ENCODE peak calls at places on chromosomes 1 and 21, in six cellular contexts. J is H1, W is neuronal stem cell, M is H9, Z is IMR-90, T is mesenchymal stem cell. H is an unnamed sample.

GRCh38 chr1:180208264-180208663 is 21.8 kb upstream of the LHX4 start:
- DNase-seq in J (no peak), W (no peak), M (no peak), Z (no peak), T (no peak), H (peak; percentile 57)

GRCh38 chr1:186626533-186626932 is 53.7 kb downstream of the PTGS2 start:
- DNase-seq in J (no peak), W (no peak), M (no peak), Z (no peak), T (no peak), H (no peak)

GRCh38 chr1:181044449-181044966 is 10.7 kb downstream of the MR1 start:
- DNase-seq in J (no peak), W (no peak), M (no peak), Z (peak; percentile 26), T (peak; percentile 60), H (peak; percentile 17)

GRCh38 chr1:17833661-17834501 is 78.7 kb downstream of the ACTL8 start:
- DNase-seq in J (no peak), W (no peak), M (peak; percentile 8), Z (no peak), T (no peak), H (no peak)

GRCh38 chr1:67853704-67854103 is 20.4 kb upstream of the GNG12 start:
- DNase-seq in J (peak; percentile 95), W (peak; percentile 79), M (peak; percentile 95), Z (peak; percentile 86), T (peak; percentile 76), H (peak; percentile 82)

GRCh38 chr21:43865471-43866181 is 603 bp downstream of the AGPAT3 start:
- DNase-seq in J (peak; percentile 56), W (no peak), M (no peak), Z (peak; percentile 15), T (peak; percentile 58), H (peak; percentile 14)

GRCh38 chr1:231584117-231584516 is 42.5 kb upstream of the DISC1 start:
- DNase-seq in J (no peak), W (no peak), M (no peak), Z (peak; percentile 82), T (peak; percentile 67), H (peak; percentile 41)

GRCh38 chr1:248863011-248863881 is 4.4 kb upstream of the ZNF692 start:
- DNase-seq in J (peak; percentile 81), W (peak; percentile 70), M (peak; percentile 82), Z (peak; percentile 47), T (peak; percentile 79), H (peak; percentile 63)

GRCh38 chr1:93758842-93759515 is 77.3 kb upstream of the BCAR3 start:
- DNase-seq in J (no peak), W (no peak), M (no peak), Z (peak; percentile 89), T (peak; percentile 92), H (peak; percentile 96)

GRCh38 chr1:202807926-202808757 is at the start of gene KDM5B:
- DNase-seq in J (peak; percentile 88), W (peak; percentile 73), M (peak; percentile 81), Z (peak; percentile 78), T (peak; percentile 74), H (peak; percentile 62)

GRCh38 chr1:78591971-78592370 is 28.3 kb upstream of the IFI44L start:
- DNase-seq in J (no peak), W (no peak), M (no peak), Z (no peak), T (no peak), H (no peak)

GRCh38 chr1:63135801-63136200 is 186.6 kb upstream of the FOXD3 start:
- DNase-seq in J (no peak), W (no peak), M (no peak), Z (no peak), T (no peak), H (no peak)
- H3K27me3 ChIP-seq in J (no peaks in the 10 kb centered on the region), W (peaks cover 14% of the 10 kb centered on the region), M (no peaks in the 10 kb centered on the region), Z (no peaks in the 10 kb centered on the region), T (no peaks in the 10 kb centered on the region), H (no peaks in the 10 kb centered on the region)

DNA sequence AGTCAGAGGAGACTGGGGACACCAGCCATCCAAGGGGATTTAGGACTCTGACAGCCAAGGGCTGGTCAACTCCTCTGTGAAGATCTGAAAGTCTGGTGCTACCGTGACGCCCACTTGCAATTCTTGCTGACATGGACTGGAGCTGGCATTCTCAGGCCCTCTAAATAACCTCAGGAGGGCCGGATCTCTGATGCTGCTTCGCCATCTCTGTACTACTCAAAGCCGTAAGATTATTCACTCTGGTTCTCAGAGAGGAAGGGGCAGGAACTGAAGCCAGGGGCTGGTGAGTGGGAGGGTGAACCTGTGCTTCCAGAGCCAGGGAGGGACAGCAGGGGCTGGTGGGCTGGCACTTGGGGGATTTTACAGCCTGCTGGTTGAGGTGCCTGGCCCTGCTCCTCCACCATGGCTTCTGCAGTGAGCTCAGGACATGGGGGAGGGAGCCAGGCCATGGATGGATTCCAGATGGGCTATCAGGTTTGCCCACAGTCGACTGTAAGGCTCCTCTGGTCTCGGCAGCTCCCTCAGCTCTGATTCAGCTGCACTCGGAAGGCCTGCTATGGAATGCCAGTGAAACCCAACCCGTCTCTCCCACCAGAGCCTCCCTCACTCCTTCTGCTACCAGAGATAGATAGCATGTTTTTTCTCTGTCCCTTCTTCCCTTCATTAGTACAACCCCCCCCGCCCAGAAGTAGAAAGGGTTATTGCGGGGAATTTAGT is 84.5 kb downstream of the PLXNA2 start:
- DNase-seq in J (no peak), W (no peak), M (no peak), Z (peak; percentile 82), T (peak; percentile 76), H (no peak)
- H2BK120ac ChIP-seq in J (no peak overlapping the region), W (no peak overlapping the region), M (no peak overlapping the region), Z (peak overlapping the region; percentile 63), T (peak overlapping the region; percentile 36), H (peak overlapping the region; percentile 32)

DNA sequence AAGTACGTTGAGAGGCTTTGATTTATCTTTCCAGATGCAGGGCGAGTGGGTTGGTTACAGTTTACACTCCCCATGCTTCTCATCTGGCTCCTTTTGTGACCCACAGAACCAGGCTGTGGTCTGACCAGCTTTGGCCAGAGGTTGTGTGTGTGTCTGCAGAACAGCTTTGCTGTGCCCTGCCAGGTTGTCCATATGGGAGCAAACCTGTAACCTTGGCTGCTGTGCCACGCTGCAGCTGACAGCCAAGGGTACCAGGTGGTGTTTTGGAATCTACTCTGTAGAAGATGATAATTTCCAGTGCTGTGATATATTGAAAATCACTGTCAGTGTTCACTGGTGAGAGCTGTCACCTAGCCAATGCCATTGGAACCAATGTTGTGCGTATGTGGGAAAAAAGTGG is 18.2 kb downstream of the CENPF start:
- DNase-seq in J (no peak), W (no peak), M (no peak), Z (no peak), T (no peak), H (no peak)
- H3K14ac ChIP-seq in J (no peak overlapping the region), W (no peak overlapping the region), M (no peak overlapping the region), Z (no peak overlapping the region), T (no peak overlapping the region), H (no peak overlapping the region)

DNA sequence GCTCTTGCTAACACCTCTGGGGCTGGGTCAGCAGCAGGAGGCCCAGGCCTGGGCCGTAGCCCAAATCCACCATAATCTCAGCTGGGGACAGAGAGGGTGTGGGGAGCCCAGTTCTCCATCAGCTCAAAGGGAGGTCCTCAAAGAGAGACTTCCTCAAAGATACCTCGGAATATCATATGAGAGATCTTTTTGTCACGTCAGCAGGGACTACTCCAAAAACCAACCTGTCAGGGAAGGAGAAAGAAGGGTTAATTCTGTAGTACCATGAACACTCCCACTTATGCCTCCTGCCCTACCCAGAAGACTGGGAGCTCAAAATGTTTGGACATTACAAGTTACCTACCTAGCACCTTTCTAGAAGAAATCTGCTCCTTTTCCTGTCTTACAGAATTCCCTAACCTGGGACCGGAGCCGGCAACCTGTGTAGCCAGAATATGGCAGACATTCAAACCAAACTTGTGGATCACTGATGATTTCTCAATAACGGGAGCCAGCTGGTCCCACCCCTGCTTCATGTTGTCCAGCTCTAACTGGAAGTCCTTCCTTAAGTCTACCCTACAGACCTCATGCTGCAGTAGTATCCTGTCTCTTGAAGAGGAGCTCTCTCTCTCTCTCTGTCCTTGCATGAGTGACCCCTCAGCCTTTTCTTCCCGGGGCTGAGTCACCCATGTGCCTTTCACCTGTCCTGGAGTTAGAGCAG is 4.8 kb downstream of the RSPO1 start:
- DNase-seq in J (no peak), W (no peak), M (no peak), Z (no peak), T (no peak), H (no peak)
- H3K27me3 ChIP-seq in J (peaks cover 78% of the 10 kb centered on the region), W (peaks cover 98% of the 10 kb centered on the region), M (peaks cover 61% of the 10 kb centered on the region), Z (peaks cover 79% of the 10 kb centered on the region), T (peaks cover 95% of the 10 kb centered on the region), H (peaks cover 52% of the 10 kb centered on the region)

GRCh38 chr1:14743368-14743767 is 144.9 kb downstream of the KAZN start:
- DNase-seq in J (no peak), W (no peak), M (no peak), Z (no peak), T (no peak), H (no peak)
- H2BK120ac ChIP-seq in J (no peak overlapping the region), W (no peak overlapping the region), M (no peak overlapping the region), Z (peak overlapping the region; percentile 46), T (no peak overlapping the region), H (no peak overlapping the region)